ENCODE peak calls at places on chromosome 1, in seven cellular contexts. T is neuronal stem cell, J is IMR-90, U is H9, K is mesendoderm, P is H1, S is mesenchymal stem cell. C is an unnamed sample.

GRCh38 chr1:7379445-7379971 is 391.6 kb upstream of the VAMP3 start:
- DNase-seq in T (peak; percentile 51), J (peak; percentile 83), U (peak; percentile 75), K (peak; percentile 72), P (no peak), S (peak; percentile 73), C (no peak)

GRCh38 chr1:36142121-36142520 is 7.2 kb downstream of the TRAPPC3 start:
- DNase-seq in T (no peak), J (no peak), U (no peak), K (no peak), P (no peak), S (no peak), C (no peak)

GRCh38 chr1:113519561-113519960 is 129.2 kb downstream of the MAGI3 start:
- DNase-seq in T (no peak), J (peak; percentile 65), U (no peak), K (peak; percentile 24), P (no peak), S (peak; percentile 38), C (no peak)

GRCh38 chr1:240496941-240497340 is 115.0 kb downstream of the GREM2 start:
- DNase-seq in T (no peak), J (no peak), U (no peak), K (peak; percentile 77), P (no peak), S (no peak), C (peak; percentile 52)

GRCh38 chr1:1185101-1185765 is 11.6 kb downstream of the TTLL10 start:
- DNase-seq in T (no peak), J (no peak), U (peak; percentile 23), K (no peak), P (no peak), S (no peak), C (no peak)

GRCh38 chr1:44263191-44263944 is 50.1 kb downstream of the DMAP1 start:
- DNase-seq in T (no peak), J (no peak), U (no peak), K (peak; percentile 8), P (no peak), S (no peak), C (no peak)

GRCh38 chr1:118360817-118361216 is 175.8 kb upstream of the SPAG17 start:
- DNase-seq in T (no peak), J (peak; percentile 29), U (no peak), K (no peak), P (no peak), S (no peak), C (no peak)

GRCh38 chr1:56285554-56286402 is 293.6 kb downstream of the PLPP3 start:
- DNase-seq in T (no peak), J (no peak), U (no peak), K (no peak), P (no peak), S (no peak), C (no peak)

GRCh38 chr1:172928412-172928811 is 122.3 kb downstream of the TNFSF18 start:
- DNase-seq in T (no peak), J (peak; percentile 98), U (no peak), K (peak; percentile 5), P (no peak), S (peak; percentile 78), C (peak; percentile 6)

GRCh38 chr1:34709547-34709946 is 45.3 kb upstream of the GJB5 start:
- DNase-seq in T (no peak), J (no peak), U (no peak), K (peak; percentile 16), P (no peak), S (no peak), C (no peak)

GRCh38 chr1:7422966-7423365 is 348.1 kb upstream of the VAMP3 start:
- DNase-seq in T (no peak), J (no peak), U (no peak), K (no peak), P (no peak), S (no peak), C (no peak)

GRCh38 chr1:33306561-33307493 is 14.1 kb downstream of the A3GALT2 start:
- DNase-seq in T (no peak), J (no peak), U (peak; percentile 49), K (no peak), P (no peak), S (no peak), C (peak; percentile 53)

GRCh38 chr1:212401838-212402582 is 12.7 kb downstream of the PACC1 start:
- DNase-seq in T (no peak), J (peak; percentile 73), U (no peak), K (no peak), P (no peak), S (peak; percentile 37), C (peak; percentile 28)

GRCh38 chr1:115251856-115252255 is 86.2 kb downstream of the NGF start:
- DNase-seq in T (no peak), J (peak; percentile 96), U (no peak), K (no peak), P (no peak), S (peak; percentile 90), C (no peak)

GRCh38 chr1:160400646-160401486 is 502 bp downstream of the VANGL2 start:
- DNase-seq in T (peak; percentile 74), J (no peak), U (peak; percentile 45), K (no peak), P (no peak), S (peak; percentile 17), C (no peak)

GRCh38 chr1:25837253-25837875 is 17.6 kb downstream of the MTFR1L start:
- DNase-seq in T (no peak), J (no peak), U (no peak), K (peak; percentile 43), P (no peak), S (no peak), C (peak; percentile 59)

GRCh38 chr1:115874929-115875328 is 34.0 kb upstream of the NHLH2 start:
- DNase-seq in T (no peak), J (peak; percentile 47), U (no peak), K (no peak), P (no peak), S (peak; percentile 32), C (no peak)

GRCh38 chr1:64864018-64864945 is 102.1 kb downstream of the JAK1 start:
- DNase-seq in T (no peak), J (no peak), U (no peak), K (peak; percentile 22), P (no peak), S (peak; percentile 16), C (peak; percentile 51)

GRCh38 chr1:6035265-6035664 is 10.4 kb upstream of the KCNAB2 start:
- DNase-seq in T (no peak), J (no peak), U (no peak), K (no peak), P (no peak), S (no peak), C (no peak)

GRCh38 chr1:160768295-160768657 is 27.7 kb upstream of the LY9 start:
- DNase-seq in T (no peak), J (no peak), U (peak; percentile 59), K (peak; percentile 73), P (no peak), S (peak; percentile 11), C (peak; percentile 11)

GRCh38 chr1:35883681-35884155 is 709 bp downstream of the AGO1 start:
- DNase-seq in T (peak; percentile 43), J (peak; percentile 16), U (peak; percentile 95), K (peak; percentile 84), P (peak; percentile 76), S (peak; percentile 50), C (no peak)

DNA sequence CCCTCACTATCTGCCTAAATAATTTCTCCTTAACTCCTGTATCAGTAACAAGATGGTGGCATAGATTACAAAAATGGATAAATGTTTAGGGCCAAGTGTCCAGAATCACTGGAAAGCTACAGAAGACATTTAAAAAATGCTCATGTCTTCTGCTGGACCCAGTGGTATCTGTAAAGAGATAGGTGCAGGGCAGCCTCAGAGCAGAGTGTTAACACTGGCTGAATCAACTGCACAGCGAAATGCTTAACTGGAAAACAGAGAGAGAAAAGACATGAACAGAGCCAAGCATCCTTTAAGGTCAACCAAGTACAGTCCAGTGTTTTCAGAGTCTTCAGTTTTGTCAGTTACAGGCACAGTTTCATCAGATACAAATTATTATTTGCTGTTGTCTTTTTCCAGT is 419.3 kb downstream of the ZP4 start:
- DNase-seq in T (no peak), J (no peak), U (no peak), K (no peak), P (no peak), S (no peak), C (no peak)
- H4K8ac ChIP-seq in T (no peak overlapping the region), J (no peak overlapping the region), U (no peak overlapping the region), K (no peak overlapping the region), P (no peak overlapping the region), S (no peak overlapping the region), C (no peak overlapping the region)

DNA sequence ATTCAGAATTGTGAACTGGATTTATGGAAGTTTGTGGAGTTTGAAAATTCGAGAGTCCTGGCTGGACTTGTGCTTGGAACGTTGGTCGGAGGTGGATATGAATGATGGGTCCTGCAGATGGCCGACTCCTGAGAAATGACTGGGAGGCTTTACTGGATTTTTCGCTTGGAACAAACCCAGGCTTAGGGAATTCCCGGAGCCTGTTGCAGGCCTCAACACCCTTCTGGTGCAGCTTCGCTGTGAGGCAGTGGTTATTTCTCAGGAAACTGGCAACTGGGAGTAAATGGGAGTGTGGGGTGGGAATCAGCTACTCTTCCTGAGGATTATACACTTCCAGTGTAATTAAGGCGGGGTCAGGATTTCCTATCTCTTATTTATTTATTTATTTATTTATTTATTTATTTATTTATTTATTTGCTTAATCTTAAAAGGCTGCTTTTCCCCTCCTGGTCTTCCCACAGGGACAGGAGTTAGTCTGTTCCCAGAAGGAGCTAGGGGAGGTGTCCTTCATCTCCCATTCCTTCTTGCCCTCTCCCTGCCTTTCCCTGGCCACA is 21.1 kb downstream of the MAPKAPK2 start:
- DNase-seq in T (no peak), J (no peak), U (no peak), K (no peak), P (no peak), S (no peak), C (no peak)
- H4K8ac ChIP-seq in T (no peak overlapping the region), J (no peak overlapping the region), U (no peak overlapping the region), K (no peak overlapping the region), P (no peak overlapping the region), S (no peak overlapping the region), C (no peak overlapping the region)

DNA sequence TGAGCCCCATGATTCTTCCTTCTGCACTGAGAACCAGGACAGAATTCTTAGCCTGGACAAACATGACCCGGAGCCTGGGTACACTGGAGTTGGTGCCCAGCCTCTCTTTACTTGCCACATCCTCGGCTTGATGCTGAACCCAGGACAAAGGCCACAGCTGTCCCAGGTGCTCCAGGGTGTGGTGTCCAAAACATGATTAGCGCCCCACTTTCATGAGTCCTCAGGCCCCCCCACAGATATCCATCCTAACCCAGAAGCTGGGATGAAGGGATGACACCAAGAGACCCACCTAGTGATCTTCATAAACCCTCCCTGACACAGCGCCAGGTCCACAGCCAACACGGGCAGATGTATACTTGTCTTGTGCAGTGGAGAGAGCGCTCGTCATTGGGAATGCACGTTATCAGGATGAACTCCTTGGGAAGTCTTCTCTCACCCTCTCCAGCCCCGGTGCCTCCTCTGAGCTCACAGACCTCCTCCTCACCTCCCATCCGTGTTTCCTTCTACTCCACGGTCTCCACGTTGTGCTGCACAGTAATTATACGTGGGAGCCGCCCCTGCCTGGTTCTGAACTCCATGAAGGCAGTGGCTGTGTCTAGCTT is 3.6 kb downstream of the ABCA4 start:
- DNase-seq in T (no peak), J (no peak), U (no peak), K (no peak), P (no peak), S (no peak), C (peak; percentile 54)
- H4K8ac ChIP-seq in T (no peak overlapping the region), J (no peak overlapping the region), U (no peak overlapping the region), K (no peak overlapping the region), P (peak overlapping the region; percentile 60), S (no peak overlapping the region), C (peak overlapping the region; percentile 95)

DNA sequence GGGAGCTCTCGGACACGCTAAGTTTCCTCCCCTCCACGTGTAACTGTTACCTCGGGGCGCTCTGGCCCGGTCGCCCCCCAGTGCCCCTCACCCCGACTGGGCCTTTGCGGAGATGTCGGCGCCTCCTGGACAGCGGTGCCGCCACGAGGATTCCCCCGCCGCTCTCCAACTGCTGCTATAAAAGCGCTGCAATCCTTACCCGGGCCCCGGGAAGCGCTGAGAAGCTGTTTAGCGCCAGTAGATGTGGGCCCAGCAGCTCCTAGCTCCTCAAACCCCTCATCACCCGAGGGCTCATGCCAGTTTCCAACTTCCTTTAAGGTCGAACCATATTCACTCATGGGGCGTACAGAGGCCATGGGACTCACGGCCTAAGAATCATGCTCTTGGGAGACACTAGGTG is 361 bp upstream of the LMX1A start:
- DNase-seq in T (no peak), J (no peak), U (peak; percentile 52), K (peak; percentile 55), P (no peak), S (no peak), C (no peak)
- H4K8ac ChIP-seq in T (no peak overlapping the region), J (no peak overlapping the region), U (no peak overlapping the region), K (no peak overlapping the region), P (peak overlapping the region; percentile 43), S (no peak overlapping the region), C (no peak overlapping the region)

C was measured in trophoblast cell.